ENCODE peak calls at places on chromosomes 16 and 17, in nine cellular contexts. Q is stimulated activated CD8-positive, alpha-beta memory T cell treated with anti-CD3 and anti-CD28 coated beads, Interleukin-15, amount 100 ng/mL, for 24 hours; Z is activated CD4-positive, alpha-beta T cell treated with anti-CD3 and anti-CD28 coated beads for 48 hours; H is mesendoderm; T is AG10803; N is AG08396; I is NCI-H1436 treated with DMSO at 0.1 percent for 48 hours; B is OCI-M1; W is NCI-H1105. J is an unnamed sample.

GRCh38 chr17:67582632-67583230 is 135.0 kb upstream of the NOL11 start:
- DNase-seq in Q (no peak), Z (no peak), H (no peak), T (no peak), N (no peak), I (no peak), B (no peak), W (peak; percentile 20), J (no peak)

GRCh38 chr17:42484304-42484703 is 25.6 kb downstream of the ATP6V0A1 start:
- DNase-seq in Q (peak; percentile 22), Z (peak; percentile 82), H (no peak), T (no peak), N (no peak), I (no peak), B (peak; percentile 84), W (no peak), J (no peak)

GRCh38 chr17:41733348-41734138 is 900 bp downstream of the HAP1 start:
- DNase-seq in Q (no peak), Z (no peak), H (no peak), T (no peak), N (no peak), I (no peak), B (no peak), W (no peak), J (peak; percentile 83)

GRCh38 chr16:68360971-68361370 is 50.2 kb downstream of the PRMT7 start:
- DNase-seq in Q (no peak), Z (no peak), H (no peak), T (no peak), N (no peak), I (no peak), B (no peak), W (no peak), J (peak; percentile 52)

GRCh38 chr17:69854381-69854780 is 220.6 kb upstream of the KCNJ16 start:
- DNase-seq in Q (no peak), Z (no peak), H (no peak), T (no peak), N (no peak), I (no peak), B (no peak), W (no peak), J (no peak)

GRCh38 chr17:66426397-66427033 is 124.1 kb downstream of the PRKCA start:
- DNase-seq in Q (no peak), Z (peak; percentile 52), H (peak; percentile 66), T (no peak), N (no peak), I (no peak), B (no peak), W (no peak), J (peak; percentile 55)

GRCh38 chr17:69501591-69502468 is 87.3 kb downstream of the MAP2K6 start:
- DNase-seq in Q (no peak), Z (peak; percentile 3), H (peak; percentile 85), T (peak; percentile 89), N (peak; percentile 24), I (no peak), B (no peak), W (peak; percentile 20), J (peak; percentile 38)

GRCh38 chr16:89052191-89052787 is 41.4 kb upstream of the ACSF3 start:
- DNase-seq in Q (no peak), Z (no peak), H (no peak), T (no peak), N (no peak), I (no peak), B (no peak), W (no peak), J (no peak)

GRCh38 chr17:50062323-50063243 is 6.7 kb downstream of the ITGA3 start:
- DNase-seq in Q (no peak), Z (no peak), H (no peak), T (peak; percentile 82), N (peak; percentile 61), I (no peak), B (no peak), W (peak; percentile 33), J (peak; percentile 49)

GRCh38 chr17:75689441-75689873 is 22.3 kb downstream of the SAP30BP start:
- DNase-seq in Q (no peak), Z (peak; percentile 64), H (peak; percentile 14), T (no peak), N (no peak), I (no peak), B (no peak), W (no peak), J (no peak)

GRCh38 chr16:56848955-56849689 is 15.9 kb upstream of the SLC12A3 start:
- DNase-seq in Q (no peak), Z (no peak), H (no peak), T (peak; percentile 73), N (peak; percentile 55), I (no peak), B (no peak), W (no peak), J (no peak)

GRCh38 chr17:81253358-81254131 is 14.4 kb downstream of the NDUFAF8 start:
- DNase-seq in Q (peak; percentile 21), Z (peak; percentile 68), H (no peak), T (peak; percentile 23), N (peak; percentile 78), I (no peak), B (peak; percentile 57), W (no peak), J (peak; percentile 87)

GRCh38 chr17:14499976-14500375 is 199.1 kb downstream of the HS3ST3B1 start:
- DNase-seq in Q (no peak), Z (no peak), H (peak; percentile 13), T (no peak), N (no peak), I (no peak), B (no peak), W (no peak), J (no peak)

GRCh38 chr16:85865-86264 is 7.8 kb downstream of the MPG start:
- DNase-seq in Q (no peak), Z (no peak), H (no peak), T (no peak), N (no peak), I (no peak), B (no peak), W (no peak), J (no peak)

GRCh38 chr17:8941520-8941919 is 24.0 kb downstream of the PIK3R5 start:
- DNase-seq in Q (no peak), Z (peak; percentile 78), H (no peak), T (no peak), N (no peak), I (no peak), B (no peak), W (no peak), J (no peak)

GRCh38 chr16:4409081-4409932 is 7.1 kb downstream of the CORO7 start:
- DNase-seq in Q (no peak), Z (no peak), H (no peak), T (no peak), N (peak; percentile 23), I (no peak), B (no peak), W (peak; percentile 6), J (peak; percentile 80)

GRCh38 chr17:2905269-2905668 is 109.0 kb downstream of the RAP1GAP2 start:
- DNase-seq in Q (no peak), Z (no peak), H (no peak), T (no peak), N (no peak), I (no peak), B (no peak), W (no peak), J (no peak)

GRCh38 chr17:13575466-13575865 is 26.3 kb downstream of the HS3ST3A1 start:
- DNase-seq in Q (no peak), Z (no peak), H (peak; percentile 87), T (no peak), N (no peak), I (no peak), B (peak; percentile 77), W (no peak), J (no peak)

GRCh38 chr17:7889166-7889584 is 586 bp downstream of the CHD3 start:
- DNase-seq in Q (no peak), Z (peak; percentile 69), H (peak; percentile 57), T (peak; percentile 94), N (peak; percentile 92), I (peak; percentile 71), B (peak; percentile 42), W (peak; percentile 99), J (peak; percentile 81)

GRCh38 chr16:89506791-89507191 is 1.4 kb upstream of the SPG7 start:
- DNase-seq in Q (no peak), Z (peak; percentile 34), H (no peak), T (no peak), N (no peak), I (no peak), B (peak; percentile 42), W (no peak), J (peak; percentile 64)

GRCh38 chr17:75205793-75206163 is 299 bp downstream of the NUP85 start:
- DNase-seq in Q (no peak), Z (no peak), H (no peak), T (no peak), N (no peak), I (no peak), B (no peak), W (no peak), J (no peak)

GRCh38 chr17:4881761-4882555 is 17.4 kb upstream of the C17orf107 start:
- DNase-seq in Q (no peak), Z (peak; percentile 74), H (peak; percentile 72), T (no peak), N (peak; percentile 62), I (peak; percentile 2), B (peak; percentile 81), W (peak; percentile 76), J (peak; percentile 92)

GRCh38 chr17:58336456-58337094 is 8.0 kb upstream of the TSPOAP1 start:
- DNase-seq in Q (no peak), Z (peak; percentile 37), H (no peak), T (peak; percentile 85), N (no peak), I (no peak), B (peak; percentile 75), W (no peak), J (peak; percentile 25)

GRCh38 chr16:72021043-72021442 is 12.5 kb downstream of the DHODH start:
- DNase-seq in Q (no peak), Z (no peak), H (peak; percentile 48), T (no peak), N (no peak), I (no peak), B (no peak), W (no peak), J (peak; percentile 91)

GRCh38 chr16:20611975-20612471 is 35.9 kb upstream of the ACSM2B start:
- DNase-seq in Q (no peak), Z (no peak), H (no peak), T (no peak), N (no peak), I (no peak), B (no peak), W (no peak), J (no peak)

GRCh38 chr17:29659155-29659554 is 36.4 kb upstream of the CORO6 start:
- DNase-seq in Q (no peak), Z (peak; percentile 23), H (no peak), T (no peak), N (no peak), I (no peak), B (no peak), W (no peak), J (no peak)

GRCh38 chr16:84597518-84598390 is 20.1 kb downstream of the COTL1 start:
- DNase-seq in Q (no peak), Z (peak; percentile 55), H (no peak), T (no peak), N (no peak), I (no peak), B (no peak), W (no peak), J (no peak)

GRCh38 chr16:53372942-53373871 is 61.1 kb upstream of the RBL2 start:
- DNase-seq in Q (peak; percentile 48), Z (peak; percentile 86), H (no peak), T (no peak), N (no peak), I (no peak), B (no peak), W (no peak), J (peak; percentile 70)

GRCh38 chr16:56191807-56192643 is 736 bp downstream of the GNAO1 start:
- DNase-seq in Q (no peak), Z (peak; percentile 22), H (peak; percentile 19), T (no peak), N (no peak), I (no peak), B (no peak), W (peak; percentile 19), J (peak; percentile 60)

GRCh38 chr17:10119203-10120112 is 78.9 kb downstream of the GAS7 start:
- DNase-seq in Q (no peak), Z (no peak), H (peak; percentile 97), T (peak; percentile 46), N (no peak), I (no peak), B (no peak), W (no peak), J (peak; percentile 69)

GRCh38 chr17:67374329-67375053 is 2.6 kb upstream of the PITPNC1 start:
- DNase-seq in Q (peak; percentile 76), Z (peak; percentile 93), H (peak; percentile 90), T (peak; percentile 87), N (peak; percentile 79), I (peak; percentile 76), B (peak; percentile 98), W (no peak), J (peak; percentile 86)